ENCODE peak calls at places on chromosome 16, in four cellular contexts. One of them, this sample, is unnamed.

GRCh38 chr16:57614546-57615343 is 13.7 kb upstream of the ADGRG1 start:
- DNase-seq in GM12878: no peak
- DNase-seq in GM12892: no peak
- DNase-seq in SK-N-SH: peak
- DNase-seq in this sample: no peak

GRCh38 chr16:31215287-31216115 is 1.4 kb downstream of the PYDC1 start:
- DNase-seq in GM12878: no peak
- DNase-seq in SK-N-SH: peak
- DNase-seq in GM12892: no peak
- DNase-seq in this sample: no peak

GRCh38 chr16:61730997-61731396 is 305.2 kb downstream of the CDH8 start:
- DNase-seq in GM12878: no peak
- DNase-seq in GM12892: no peak
- DNase-seq in SK-N-SH: no peak
- DNase-seq in this sample: no peak

GRCh38 chr16:49857423-49858181 is 1.7 kb upstream of the ZNF423 start:
- DNase-seq in SK-N-SH: peak
- DNase-seq in GM12892: peak
- DNase-seq in GM12878: no peak
- DNase-seq in this sample: peak

GRCh38 chr16:3566990-3567389 is 10.2 kb downstream of the NLRC3 start:
- DNase-seq in GM12892: no peak
- DNase-seq in SK-N-SH: no peak
- DNase-seq in GM12878: no peak
- DNase-seq in this sample: no peak

GRCh38 chr16:30622455-30623032 is 12.4 kb upstream of the ZNF689 start:
- DNase-seq in SK-N-SH: no peak
- DNase-seq in GM12878: no peak
- DNase-seq in GM12892: no peak
- DNase-seq in this sample: no peak

GRCh38 chr16:85385463-85386331 is 227.4 kb upstream of the GSE1 start:
- DNase-seq in GM12878: no peak
- DNase-seq in GM12892: no peak
- DNase-seq in SK-N-SH: no peak
- DNase-seq in this sample: no peak

GRCh38 chr16:51710186-51710585 is 559.1 kb upstream of the SALL1 start:
- DNase-seq in SK-N-SH: no peak
- DNase-seq in GM12878: no peak
- DNase-seq in GM12892: no peak
- DNase-seq in this sample: no peak

GRCh38 chr16:61987474-61988012 is 48.7 kb downstream of the CDH8 start:
- DNase-seq in GM12892: no peak
- DNase-seq in GM12878: no peak
- DNase-seq in SK-N-SH: no peak
- DNase-seq in this sample: no peak

GRCh38 chr16:2860826-2861567 is 3.0 kb upstream of the PRSS22 start:
- DNase-seq in GM12892: no peak
- DNase-seq in GM12878: no peak
- DNase-seq in SK-N-SH: no peak
- DNase-seq in this sample: no peak

GRCh38 chr16:75908301-75908700 is 182.0 kb upstream of the CPHXL start:
- DNase-seq in SK-N-SH: no peak
- DNase-seq in GM12878: no peak
- DNase-seq in GM12892: no peak
- DNase-seq in this sample: no peak

GRCh38 chr16:21526923-21527807 is 72.2 kb upstream of the METTL9 start:
- DNase-seq in SK-N-SH: peak
- DNase-seq in GM12892: no peak
- DNase-seq in GM12878: no peak
- DNase-seq in this sample: no peak

GRCh38 chr16:14464796-14465195 is 165.3 kb downstream of the PARN start:
- DNase-seq in GM12878: no peak
- DNase-seq in GM12892: no peak
- DNase-seq in SK-N-SH: no peak
- DNase-seq in this sample: no peak

GRCh38 chr16:31842864-31843263 is 30.7 kb upstream of the ZNF267 start:
- DNase-seq in GM12878: no peak
- DNase-seq in GM12892: no peak
- DNase-seq in SK-N-SH: no peak
- DNase-seq in this sample: no peak

GRCh38 chr16:83965444-83966152 is 2.4 kb upstream of the NECAB2 start:
- DNase-seq in GM12878: no peak
- DNase-seq in SK-N-SH: no peak
- DNase-seq in GM12892: no peak
- DNase-seq in this sample: no peak
- TF ChIP-seq TAF1 in GM12878: no peak
- TF ChIP-seq TAF1 in SK-N-SH: no peak
- TF ChIP-seq TAF1 in GM12892: no peak
- TF ChIP-seq TAF1 in this sample: no peak

GRCh38 chr16:82298472-82298871 is 128.4 kb upstream of the MPHOSPH6 start:
- DNase-seq in SK-N-SH: no peak
- DNase-seq in GM12878: no peak
- DNase-seq in GM12892: no peak
- DNase-seq in this sample: no peak
- TF ChIP-seq TAF1 in SK-N-SH: no peak
- TF ChIP-seq TAF1 in GM12878: no peak
- TF ChIP-seq TAF1 in GM12892: no peak
- TF ChIP-seq TAF1 in this sample: no peak

DNA sequence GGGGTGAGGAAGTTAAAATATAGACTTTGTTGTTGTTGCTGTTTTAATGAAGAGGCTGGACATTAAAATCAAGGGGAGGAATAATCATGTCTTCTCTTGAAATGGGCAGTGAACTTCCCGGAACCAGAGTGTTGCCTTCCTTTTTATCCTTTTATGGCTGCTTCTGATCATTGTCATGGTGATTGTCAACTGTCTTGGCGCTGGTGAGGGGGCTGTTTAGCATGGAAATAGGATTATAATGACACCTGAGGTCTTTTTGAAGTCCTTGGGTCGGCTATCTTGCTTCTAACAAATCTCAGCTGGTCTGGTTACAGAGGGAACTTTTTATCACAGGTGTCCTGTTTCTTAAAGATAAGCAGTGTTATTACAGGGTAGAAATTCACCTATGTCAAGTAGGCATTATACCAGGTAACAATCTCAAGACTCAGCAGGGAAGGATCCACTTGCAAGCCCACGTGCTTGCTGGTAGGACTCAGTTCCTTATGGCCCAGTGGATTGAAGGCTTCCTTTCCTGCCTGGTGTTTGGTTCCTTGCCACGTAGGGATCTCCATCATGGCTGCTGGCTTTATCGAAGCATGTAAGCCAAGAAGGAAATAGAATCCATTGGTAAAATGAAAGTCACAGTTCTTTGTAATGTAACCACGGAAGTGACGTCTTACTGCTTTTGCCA is 349.3 kb downstream of the WWOX start:
- DNase-seq in GM12892: no peak
- DNase-seq in GM12878: no peak
- DNase-seq in SK-N-SH: no peak
- DNase-seq in this sample: no peak
- TF ChIP-seq TAF1 in GM12892: no peak
- TF ChIP-seq TAF1 in GM12878: no peak
- TF ChIP-seq TAF1 in SK-N-SH: no peak
- TF ChIP-seq TAF1 in this sample: no peak

GRCh38 chr16:9016824-9017223 is 53.1 kb upstream of the USP7 start:
- DNase-seq in GM12892: no peak
- DNase-seq in SK-N-SH: no peak
- DNase-seq in GM12878: no peak
- DNase-seq in this sample: no peak
- TF ChIP-seq TAF1 in GM12892: no peak
- TF ChIP-seq TAF1 in SK-N-SH: no peak
- TF ChIP-seq TAF1 in GM12878: no peak
- TF ChIP-seq TAF1 in this sample: no peak

DNA sequence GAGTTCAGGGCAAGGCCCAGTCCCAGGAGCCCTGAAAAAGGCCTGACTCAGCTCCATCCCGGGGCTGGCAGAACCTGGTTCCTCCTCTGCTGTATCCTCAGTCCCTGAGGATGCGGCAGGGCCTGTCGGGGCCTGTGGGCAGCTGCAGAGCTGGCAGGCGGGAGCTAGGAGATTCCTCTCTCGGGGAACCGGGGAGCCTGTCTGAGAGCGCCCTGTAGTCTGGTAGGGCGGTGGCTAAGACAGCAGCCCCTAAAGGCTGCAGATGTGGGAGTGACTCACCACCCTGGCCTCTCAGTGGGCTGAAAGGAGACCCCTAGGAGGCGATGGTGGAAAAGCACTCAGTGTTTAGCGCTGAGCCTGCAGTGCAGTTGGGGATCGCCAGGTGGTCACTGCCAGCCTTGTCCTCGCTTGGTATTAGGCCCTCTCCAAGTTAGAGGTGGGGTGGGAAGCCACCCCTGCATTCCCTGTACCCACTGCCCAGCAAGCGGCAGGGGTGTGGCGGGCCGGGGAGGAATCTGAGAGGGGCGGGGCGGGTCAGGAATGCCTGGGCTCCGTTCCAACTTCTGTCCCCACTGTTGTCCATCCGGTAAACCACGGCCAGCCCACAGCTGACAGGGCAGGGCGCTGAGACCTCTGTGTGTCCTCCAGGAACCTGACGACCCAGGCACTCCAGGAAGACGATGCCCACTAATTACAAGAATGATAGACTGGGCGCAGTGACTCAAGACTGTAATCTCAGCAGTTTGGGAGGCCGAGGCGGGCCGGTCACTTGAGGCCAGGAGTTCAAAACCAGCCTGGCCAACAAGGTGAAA is 29.5 kb upstream of the CDH1 start:
- DNase-seq in GM12892: no peak
- DNase-seq in SK-N-SH: no peak
- DNase-seq in GM12878: no peak
- DNase-seq in this sample: no peak
- TF ChIP-seq TAF1 in GM12892: no peak
- TF ChIP-seq TAF1 in SK-N-SH: no peak
- TF ChIP-seq TAF1 in GM12878: no peak
- TF ChIP-seq TAF1 in this sample: no peak

DNA sequence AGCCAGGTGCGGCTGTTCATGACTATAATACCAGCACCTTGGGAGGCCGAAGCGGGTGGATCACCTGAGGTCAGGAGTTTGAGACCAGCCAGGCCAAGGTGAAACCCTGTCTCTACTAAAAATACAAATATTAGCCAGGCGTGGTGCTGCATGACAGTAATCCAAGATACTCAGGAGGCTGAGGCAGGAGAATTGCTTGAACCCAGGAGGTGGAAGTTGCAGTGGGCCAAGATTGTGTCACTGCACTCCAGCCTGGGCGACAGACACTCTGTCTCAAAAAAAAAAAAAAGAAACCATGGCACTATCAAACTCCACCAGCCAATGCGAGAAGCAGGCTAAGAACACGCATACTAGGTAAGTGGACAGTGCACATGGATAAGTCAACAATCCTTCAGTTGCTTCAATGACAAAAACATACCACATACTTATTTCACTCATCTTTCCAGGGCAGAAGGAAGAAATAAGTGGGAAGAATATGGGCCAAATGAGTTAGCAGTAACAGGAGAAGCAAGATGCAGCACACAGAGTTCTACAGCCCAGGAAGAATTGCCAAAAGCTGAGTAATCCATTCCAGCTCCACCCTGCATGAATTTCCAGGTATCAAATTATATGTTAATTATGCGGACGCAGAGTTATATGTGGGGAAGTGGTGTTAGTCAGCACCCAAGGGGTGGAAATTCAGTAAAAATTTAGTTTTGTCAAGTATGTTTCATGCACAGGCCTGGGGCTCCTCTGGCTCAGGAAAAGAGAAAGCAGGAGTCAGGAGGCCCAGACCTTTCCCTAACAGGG is 58.5 kb downstream of the ZFHX3 start:
- DNase-seq in GM12892: no peak
- DNase-seq in SK-N-SH: no peak
- DNase-seq in GM12878: no peak
- DNase-seq in this sample: no peak
- TF ChIP-seq TAF1 in GM12892: no peak
- TF ChIP-seq TAF1 in SK-N-SH: no peak
- TF ChIP-seq TAF1 in GM12878: no peak
- TF ChIP-seq TAF1 in this sample: no peak

GRCh38 chr16:88454315-88455057 is 1.4 kb downstream of the ZFPM1 start:
- DNase-seq in GM12878: no peak
- DNase-seq in GM12892: no peak
- DNase-seq in SK-N-SH: peak
- DNase-seq in this sample: no peak
- TF ChIP-seq TAF1 in GM12878: no peak
- TF ChIP-seq TAF1 in GM12892: no peak
- TF ChIP-seq TAF1 in SK-N-SH: no peak
- TF ChIP-seq TAF1 in this sample: no peak

DNA sequence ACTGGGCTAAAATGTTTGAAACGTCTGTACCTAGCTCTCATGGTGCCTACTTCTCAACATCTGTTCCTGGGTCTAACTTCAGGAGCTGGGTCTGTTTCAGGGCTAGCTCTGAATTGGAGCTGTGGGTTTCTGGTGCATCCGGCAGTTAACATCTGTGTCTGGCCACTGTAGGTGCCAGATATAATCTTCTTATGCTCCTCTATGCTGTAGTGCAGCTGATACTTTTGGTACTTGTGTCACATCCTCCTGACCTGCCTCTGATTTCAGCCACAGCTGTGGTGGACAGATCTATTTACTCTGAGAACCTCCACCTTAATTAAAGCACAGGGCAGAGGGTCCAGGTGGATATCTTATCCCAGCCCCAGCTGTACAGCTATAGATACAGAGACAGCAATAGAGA is 496.5 kb upstream of the CDH11 start:
- DNase-seq in GM12878: no peak
- DNase-seq in GM12892: no peak
- DNase-seq in SK-N-SH: peak
- DNase-seq in this sample: no peak
- TF ChIP-seq TAF1 in GM12878: no peak
- TF ChIP-seq TAF1 in GM12892: no peak
- TF ChIP-seq TAF1 in SK-N-SH: no peak
- TF ChIP-seq TAF1 in this sample: no peak

GRCh38 chr16:80403871-80404270 is 136.9 kb upstream of the DYNLRB2 start:
- DNase-seq in GM12878: no peak
- DNase-seq in GM12892: no peak
- DNase-seq in SK-N-SH: no peak
- DNase-seq in this sample: no peak
- TF ChIP-seq TAF1 in GM12878: no peak
- TF ChIP-seq TAF1 in GM12892: no peak
- TF ChIP-seq TAF1 in SK-N-SH: no peak
- TF ChIP-seq TAF1 in this sample: no peak

DNA sequence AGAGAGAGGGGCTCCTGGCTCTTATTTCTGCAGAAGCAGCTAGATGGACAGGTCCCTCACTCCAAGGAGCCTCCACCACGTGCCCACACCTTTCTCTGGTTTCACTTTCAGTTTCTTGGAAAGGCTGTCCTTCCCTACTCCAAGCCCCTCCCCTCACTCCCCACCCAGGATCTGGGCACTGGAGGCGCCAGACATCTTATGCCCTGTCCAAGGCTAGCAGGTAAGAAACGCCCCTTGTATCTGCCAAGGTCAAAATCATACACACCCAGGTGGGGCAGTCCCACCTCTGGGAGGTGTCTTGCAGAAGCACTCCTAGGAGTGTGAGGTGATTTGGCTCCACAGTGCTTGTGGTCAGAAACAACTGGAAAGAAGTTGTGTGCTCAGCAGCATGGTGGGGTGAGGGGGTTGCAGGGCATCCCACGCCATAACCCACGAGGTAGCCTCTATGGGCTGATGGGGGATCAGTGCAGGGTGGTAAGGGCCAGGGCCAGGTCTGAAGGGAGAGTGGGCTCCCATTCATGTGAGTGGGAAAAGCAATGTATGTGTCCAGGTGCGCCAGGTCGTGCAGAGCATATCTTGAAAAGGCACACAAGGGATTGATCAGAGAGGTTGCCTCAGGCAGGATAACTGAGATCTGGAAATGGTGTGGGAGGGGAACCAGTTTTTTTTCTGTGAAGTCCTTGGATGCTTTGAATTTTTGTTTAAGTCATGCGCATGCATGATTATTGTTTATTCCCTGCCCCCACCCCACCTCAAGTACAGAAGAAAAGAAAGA is 31.8 kb upstream of the PRM1 start:
- DNase-seq in GM12892: no peak
- DNase-seq in GM12878: no peak
- DNase-seq in SK-N-SH: no peak
- DNase-seq in this sample: no peak
- TF ChIP-seq TAF1 in GM12892: no peak
- TF ChIP-seq TAF1 in GM12878: no peak
- TF ChIP-seq TAF1 in SK-N-SH: no peak
- TF ChIP-seq TAF1 in this sample: no peak

This sample was measured in GM12891.